ENCODE peak calls at places on chromosomes 13 and 19, in six cellular contexts. H is dorsolateral prefrontal cortex, Z is neural progenitor cell, K is tibial nerve, Y is HFF-Myc, W is neural crest cell. V is an unnamed sample.

GRCh38 chr13:39530996-39531395 is 72.0 kb downstream of the LHFPL6 start:
- DNase-seq in Y (no peak), W (no peak), Z (no peak), K (no peak), H (no peak), V (no peak)

GRCh38 chr13:86737334-86737932 is 933.7 kb upstream of the SLITRK5 start:
- DNase-seq in Y (no peak), Z (no peak), W (no peak), K (no peak), H (no peak), V (no peak)

GRCh38 chr19:36258028-36258875 is 43.3 kb downstream of the ZNF146 start:
- DNase-seq in K (no peak), H (no peak), W (no peak), Z (no peak), Y (no peak), V (no peak)

GRCh38 chr13:71979616-71980015 is 112.6 kb upstream of the DACH1 start:
- DNase-seq in Z (peak), Y (no peak), K (no peak), W (no peak), H (no peak), V (no peak)

GRCh38 chr19:7088999-7089398 is 19.5 kb downstream of the ZNF557 start:
- DNase-seq in H (no peak), Z (no peak), W (no peak), K (no peak), Y (no peak), V (no peak)

GRCh38 chr13:105518086-105518485 is 1017.4 kb downstream of the EFNB2 start:
- DNase-seq in W (no peak), K (no peak), Z (no peak), Y (no peak), H (no peak), V (no peak)

GRCh38 chr13:110444226-110444653 is 117.3 kb downstream of the RAB20 start:
- DNase-seq in K (no peak), Z (no peak), H (no peak), W (no peak), Y (no peak), V (no peak)

GRCh38 chr13:72383646-72384045 is 343.8 kb downstream of the MZT1 start:
- DNase-seq in W (no peak), K (no peak), H (no peak), Z (no peak), Y (no peak), V (no peak)

GRCh38 chr13:24764276-24764630 is 284 bp downstream of the RNF17 start:
- DNase-seq in K (no peak), W (no peak), H (no peak), Y (no peak), Z (no peak), V (no peak)

GRCh38 chr19:8531470-8531869 is 17.5 kb upstream of the ZNF414 start:
- DNase-seq in Z (no peak), H (no peak), Y (no peak), K (no peak), W (no peak), V (no peak)

GRCh38 chr13:79492918-79493594 is 12.1 kb downstream of the NDFIP2 start:
- DNase-seq in W (no peak), Y (no peak), K (no peak), H (no peak), Z (no peak), V (no peak)

GRCh38 chr19:10618846-10619245 is 6.5 kb upstream of the SLC44A2 start:
- DNase-seq in Y (no peak), H (no peak), Z (no peak), W (no peak), K (no peak), V (no peak)

GRCh38 chr19:10502524-10503001 is 593 bp downstream of the KEAP1 start:
- DNase-seq in Z (peak), Y (peak), H (peak), W (peak), K (peak), V (peak)

GRCh38 chr13:105679832-105680231 is 855.6 kb downstream of the EFNB2 start:
- DNase-seq in H (no peak), W (no peak), Y (no peak), K (no peak), Z (no peak), V (no peak)

GRCh38 chr13:80137994-80138393 is 202.9 kb downstream of the SPRY2 start:
- DNase-seq in W (no peak), K (no peak), Y (no peak), Z (no peak), H (no peak), V (no peak)

GRCh38 chr19:18000981-18001836 is 6.8 kb upstream of the ARRDC2 start:
- DNase-seq in W (no peak), H (peak), Z (peak), Y (no peak), K (peak), V (peak)

GRCh38 chr19:8655340-8655709 is 24.9 kb downstream of the NFILZ start:
- DNase-seq in K (no peak), H (no peak), Y (no peak), W (no peak), Z (no peak), V (no peak)

GRCh38 chr19:52923782-52924593 is 760 bp upstream of the ZNF888 start:
- DNase-seq in H (no peak), Y (no peak), K (no peak), W (no peak), Z (no peak), V (no peak)

GRCh38 chr13:53010374-53011105 is 18.1 kb upstream of the OLFM4 start:
- DNase-seq in K (no peak), H (no peak), Z (no peak), W (no peak), Y (no peak), V (no peak)

GRCh38 chr19:16381756-16382401 is 57.3 kb downstream of the KLF2 start:
- DNase-seq in Z (no peak), W (no peak), H (no peak), Y (no peak), K (peak), V (no peak)
- TF ChIP-seq CTCF in Z (no peak), W (no peak), H (no peak), Y (no peak), K (no peak), V (no peak)

DNA sequence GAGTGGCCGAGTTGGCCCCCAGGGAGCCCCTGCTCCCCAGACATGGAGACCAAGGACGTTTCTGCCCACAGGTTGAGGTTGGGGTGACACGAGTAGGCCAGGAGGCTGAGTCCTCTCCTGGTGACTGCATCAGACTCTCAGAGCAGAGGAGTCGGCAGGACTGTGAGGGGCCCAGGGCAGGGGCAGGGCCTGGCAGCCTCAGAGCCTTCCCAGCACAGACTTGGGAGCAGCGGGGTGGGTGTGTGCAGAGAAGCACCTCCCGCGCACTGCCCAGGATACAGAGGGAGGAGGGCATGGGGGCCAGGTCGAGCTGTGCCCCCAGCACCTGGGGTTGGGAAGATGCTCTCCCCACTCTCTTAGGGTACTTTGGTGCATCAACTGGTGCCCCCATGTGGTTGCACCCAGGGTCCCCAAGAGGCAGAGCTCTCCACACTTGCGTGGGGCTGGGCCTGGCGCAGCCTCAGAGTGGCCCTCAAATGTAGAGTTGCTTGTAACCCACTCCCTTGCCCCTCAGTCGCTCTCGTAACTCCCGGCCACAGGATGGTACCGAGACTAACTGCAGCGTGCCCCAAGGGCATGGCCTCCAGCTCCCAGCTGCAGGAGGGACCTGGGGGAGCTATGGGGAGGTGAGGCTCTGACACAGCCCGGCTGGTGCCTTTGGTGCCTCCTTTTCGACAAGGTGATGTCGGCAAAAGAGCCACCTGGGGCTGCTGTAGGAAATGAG is 15.9 kb downstream of the TSSK6 start:
- DNase-seq in Y (no peak), H (no peak), K (no peak), Z (no peak), W (no peak), V (no peak)
- TF ChIP-seq CTCF in Y (no peak), H (no peak), K (no peak), Z (no peak), W (no peak), V (no peak)

GRCh38 chr19:31595521-31595920 is 246.3 kb upstream of the TSHZ3 start:
- DNase-seq in H (no peak), Y (no peak), K (no peak), W (no peak), Z (no peak), V (no peak)
- TF ChIP-seq CTCF in H (no peak), Y (no peak), K (no peak), W (no peak), Z (no peak), V (no peak)

DNA sequence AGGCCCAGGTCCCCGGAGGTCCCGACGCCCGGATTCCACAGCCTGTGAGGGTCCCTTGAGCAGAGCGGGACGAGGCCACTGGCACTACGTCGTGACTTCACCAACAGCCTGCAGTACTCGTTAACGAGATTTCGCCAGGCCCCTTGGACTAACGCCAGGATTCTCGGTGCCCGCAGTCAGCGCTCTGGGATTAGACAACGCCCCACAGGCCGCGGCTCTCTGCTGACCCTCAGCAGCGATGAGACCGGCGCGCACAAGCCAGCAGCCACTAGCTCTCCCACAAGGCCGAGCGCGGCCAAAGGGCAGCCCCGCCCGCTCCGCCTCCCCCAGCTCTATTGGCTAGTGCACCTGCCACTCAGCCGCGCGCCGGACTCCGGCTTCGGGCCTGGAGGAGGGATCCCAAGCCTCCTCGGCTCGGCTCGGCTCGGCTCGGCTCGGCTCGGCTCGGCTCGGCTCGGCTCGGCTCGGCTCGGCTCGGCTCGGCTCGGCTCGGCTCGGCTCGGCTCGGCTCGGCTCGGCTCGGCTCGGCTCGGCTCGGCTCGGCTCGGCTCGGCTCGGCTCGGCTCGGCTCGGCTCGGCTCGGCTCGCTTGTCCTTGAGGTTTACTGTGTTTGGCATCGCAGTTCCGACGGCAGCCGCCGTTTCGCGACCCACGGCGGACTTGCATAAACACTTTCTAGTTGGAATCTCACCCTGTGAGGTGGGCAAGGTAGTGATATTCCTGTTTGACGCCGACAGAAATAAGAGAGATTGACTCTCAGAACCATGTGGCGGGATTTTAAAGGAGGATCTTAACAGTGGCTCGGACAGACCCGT is 231.7 kb upstream of the SERP2 start:
- DNase-seq in Z (peak), W (peak), H (peak), Y (peak), K (peak), V (peak)
- TF ChIP-seq CTCF in Z (no peak), W (peak), H (peak), Y (no peak), K (no peak), V (no peak)

DNA sequence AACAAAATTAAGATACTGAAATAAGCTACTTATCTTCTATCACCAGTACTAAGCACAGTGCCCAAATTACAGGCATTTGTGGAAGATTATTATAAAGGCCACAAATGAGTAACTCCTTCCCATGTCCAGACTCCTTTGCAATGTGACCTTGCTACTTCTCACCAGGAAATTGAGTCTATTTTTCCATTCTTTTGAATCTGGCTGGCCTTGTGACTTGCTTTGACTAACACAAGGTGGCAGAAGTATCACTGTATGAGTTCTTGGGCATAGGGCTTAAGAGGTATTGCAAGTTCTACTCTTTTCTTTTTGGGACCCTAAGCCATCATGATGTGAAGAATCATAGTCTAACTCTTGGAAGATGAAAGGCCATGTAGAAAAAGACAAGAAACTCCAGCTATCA is 49.9 kb downstream of the UGGT2 start:
- DNase-seq in Y (no peak), W (no peak), H (no peak), K (no peak), Z (no peak), V (no peak)
- TF ChIP-seq CTCF in Y (no peak), W (peak), H (no peak), K (no peak), Z (no peak), V (no peak)

DNA sequence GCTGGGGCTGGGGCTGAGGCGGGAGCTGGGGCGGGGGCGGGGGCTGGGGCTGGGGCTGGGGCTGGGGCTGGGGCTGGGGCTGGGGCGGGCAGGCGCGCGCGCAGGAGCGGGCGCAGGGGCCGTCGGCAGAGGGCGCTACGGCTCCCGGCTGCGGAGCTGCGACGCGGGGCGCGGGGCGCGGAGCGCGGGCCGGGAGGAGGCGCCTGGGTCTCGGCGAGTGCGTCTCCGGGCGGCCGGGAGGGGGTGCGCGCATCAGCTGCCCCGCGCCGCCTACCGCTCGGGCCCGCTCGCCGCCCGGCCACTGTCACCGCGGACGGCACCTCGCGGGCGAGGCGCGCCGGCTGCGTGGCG is 416 bp upstream of the MTUS2 start:
- DNase-seq in H (no peak), Y (no peak), K (no peak), Z (peak), W (peak), V (no peak)
- TF ChIP-seq CTCF in H (no peak), Y (no peak), K (no peak), Z (peak), W (peak), V (no peak)

GRCh38 chr19:58572026-58572817 is 913 bp downstream of the MZF1 start:
- DNase-seq in H (no peak), Y (no peak), W (no peak), Z (peak), K (peak), V (peak)

GRCh38 chr19:58570770-58571574 is 2.2 kb downstream of the MZF1 start:
- DNase-seq in K (peak), W (no peak), H (no peak), Z (no peak), Y (no peak), V (no peak)

GRCh38 chr19:58571575-58571947 is 1.6 kb downstream of the MZF1 start:
- DNase-seq in Z (no peak), H (no peak), K (peak), Y (no peak), W (no peak), V (no peak)

GRCh38 chr19:58573658-58574164 is 576 bp upstream of the MZF1 start:
- DNase-seq in Y (no peak), W (no peak), K (no peak), H (no peak), Z (no peak), V (no peak)

DNA sequence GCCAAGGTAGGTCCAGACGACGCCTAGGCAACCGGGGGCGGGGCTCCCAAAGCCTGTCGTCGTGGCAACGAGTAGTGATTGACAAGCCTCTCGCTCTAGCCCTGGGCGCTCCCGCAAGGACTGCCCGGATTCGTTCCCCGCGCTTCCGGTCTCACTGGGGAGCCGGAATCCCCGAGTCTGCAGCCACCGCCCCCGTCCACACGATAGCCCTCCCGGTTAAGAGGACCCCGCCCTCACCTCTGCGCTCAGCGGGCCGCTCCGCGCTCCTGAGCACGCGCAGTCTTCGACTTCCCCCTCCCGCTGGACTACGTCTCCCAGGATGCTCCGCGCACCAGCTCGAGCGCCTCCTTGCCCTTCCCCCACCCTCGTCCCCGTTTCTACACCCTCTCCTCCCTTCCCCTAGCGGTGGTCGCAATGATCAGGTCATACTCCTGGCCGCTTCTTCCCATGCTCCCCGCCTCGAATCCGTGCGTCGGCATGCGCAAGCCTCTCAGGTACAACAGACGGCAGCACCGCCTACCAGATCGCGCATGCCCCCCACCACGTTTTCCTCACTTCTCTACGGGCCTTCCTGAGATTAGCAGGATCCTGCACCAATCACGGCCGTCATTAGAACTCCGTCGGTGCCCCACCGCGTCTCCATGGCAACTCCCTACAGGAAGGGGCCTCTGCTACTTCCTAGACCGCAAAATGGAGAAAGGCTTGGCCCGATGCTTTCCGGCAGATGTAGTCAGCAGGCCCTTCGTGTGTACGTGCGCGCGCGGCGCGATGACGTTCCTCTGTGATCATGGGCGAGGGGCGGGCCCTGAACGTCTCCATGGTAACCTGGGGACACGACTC is at the start of gene MZF1:
- DNase-seq in K (peak), Z (peak), H (peak), Y (peak), W (peak), V (peak)
- TF ChIP-seq CTCF in K (no peak), Z (peak), H (no peak), Y (no peak), W (peak), V (no peak)

DNA sequence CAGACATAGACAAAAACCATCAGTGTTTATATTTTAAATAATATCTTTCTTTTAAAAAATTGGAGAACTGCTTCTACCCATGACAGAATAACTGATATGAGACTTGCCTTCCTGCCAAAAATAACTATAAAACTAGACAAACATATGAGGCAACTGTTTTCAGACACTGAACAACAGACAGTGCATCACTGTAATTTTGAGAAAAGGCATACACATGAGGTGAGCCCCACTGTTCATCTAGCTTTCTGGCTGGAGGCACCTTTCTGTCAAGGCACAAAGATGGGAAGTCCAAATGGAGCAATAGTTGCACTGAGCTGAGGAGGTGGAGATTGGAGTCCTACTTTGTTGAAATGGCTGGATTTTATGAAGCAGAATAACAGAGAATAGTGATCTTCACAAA is 71.9 kb upstream of the ZNF507 start:
- DNase-seq in H (no peak), Y (no peak), Z (no peak), K (no peak), W (no peak), V (no peak)
- TF ChIP-seq CTCF in H (no peak), Y (no peak), Z (no peak), K (no peak), W (no peak), V (no peak)

GRCh38 chr13:91045351-91046034 is 302.0 kb upstream of the MIR17HG start:
- DNase-seq in Z (peak), Y (no peak), H (no peak), W (no peak), K (no peak), V (no peak)
- TF ChIP-seq CTCF in Z (peak), Y (no peak), H (peak), W (peak), K (peak), V (no peak)